ENCODE peak calls at places on chromosomes 7 and 10, in five cellular contexts. H is GM23338, N is GM12878, L is K562, P is HepG2. X is an unnamed sample.

GRCh38 chr7:105439174-105439893 is 50.6 kb upstream of the SRPK2 start:
- DNase-seq in H (no peak), N (no peak), L (peak), P (peak), X (peak)

GRCh38 chr10:76430330-76430729 is 998.9 kb downstream of the LRMDA start:
- DNase-seq in H (no peak), N (no peak), L (no peak), P (no peak), X (no peak)

GRCh38 chr10:34184901-34185386 is 630.2 kb downstream of the PARD3 start:
- DNase-seq in H (no peak), N (no peak), L (no peak), P (peak), X (no peak)

GRCh38 chr7:33108591-33108930 is 643 bp downstream of the RP9 start:
- DNase-seq in H (peak), N (no peak), L (no peak), P (no peak), X (no peak)

GRCh38 chr7:674454-675410 is 51.8 kb upstream of the DNAAF5 start:
- DNase-seq in H (no peak), N (no peak), L (no peak), P (no peak), X (no peak)

GRCh38 chr10:61438141-61438984 is 14.8 kb downstream of the TMEM26 start:
- DNase-seq in H (no peak), N (no peak), L (no peak), P (no peak), X (no peak)

GRCh38 chr10:12391191-12391590 is 41.8 kb downstream of the CAMK1D start:
- DNase-seq in H (no peak), N (no peak), L (no peak), P (no peak), X (no peak)

GRCh38 chr7:43646603-43647313 is 63.9 kb downstream of the STK17A start:
- DNase-seq in H (peak), N (no peak), L (no peak), P (no peak), X (no peak)

GRCh38 chr7:145696071-145696470 is 420.5 kb upstream of the CNTNAP2 start:
- DNase-seq in H (no peak), N (no peak), L (no peak), P (no peak), X (no peak)

GRCh38 chr10:89535185-89536012 is at the start of gene SLC16A12:
- DNase-seq in H (peak), N (no peak), L (no peak), P (no peak), X (no peak)

GRCh38 chr7:38630720-38631673 is at the start of gene AMPH:
- DNase-seq in H (peak), N (no peak), L (peak), P (no peak), X (peak)
- TF ChIP-seq JUNB in H (no peak), N (no peak), L (no peak), P (no peak), X (no peak)

DNA sequence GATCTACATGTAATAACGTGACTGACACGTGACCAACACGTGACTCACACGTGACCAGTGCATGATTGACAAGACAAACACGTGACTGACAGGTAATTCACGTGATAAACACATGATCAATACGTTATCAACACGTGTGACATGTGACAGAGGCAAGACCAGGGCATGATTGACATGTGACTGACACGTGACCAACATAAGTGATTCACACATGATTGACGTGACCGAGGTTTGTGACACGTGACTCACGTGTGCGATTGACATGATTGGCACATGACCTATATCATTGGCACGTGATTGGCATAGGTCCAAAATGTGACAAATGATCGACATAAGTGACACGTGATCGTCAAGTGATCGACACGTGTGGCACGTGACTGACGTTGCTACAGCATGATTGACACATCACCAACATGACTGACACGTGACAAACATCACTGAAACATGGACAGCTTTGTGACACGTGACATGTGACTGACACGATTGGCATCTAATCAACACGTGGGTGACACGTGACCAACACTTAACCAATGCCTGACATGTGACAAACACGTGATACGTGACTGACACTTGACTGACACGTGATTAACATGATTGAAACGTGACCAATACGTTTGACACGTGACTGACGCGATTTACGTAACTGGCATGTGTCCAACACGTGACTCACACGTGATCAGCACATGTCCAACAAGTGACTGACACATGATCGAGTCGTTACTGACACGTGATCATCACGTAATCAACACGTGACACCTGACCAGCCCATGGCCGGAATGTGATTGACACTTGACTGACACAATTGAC is 22.9 kb downstream of the CRPPA start:
- DNase-seq in H (no peak), N (no peak), L (no peak), P (no peak), X (no peak)
- TF ChIP-seq JUNB in H (no peak), N (no peak), L (no peak), P (no peak), X (no peak)

DNA sequence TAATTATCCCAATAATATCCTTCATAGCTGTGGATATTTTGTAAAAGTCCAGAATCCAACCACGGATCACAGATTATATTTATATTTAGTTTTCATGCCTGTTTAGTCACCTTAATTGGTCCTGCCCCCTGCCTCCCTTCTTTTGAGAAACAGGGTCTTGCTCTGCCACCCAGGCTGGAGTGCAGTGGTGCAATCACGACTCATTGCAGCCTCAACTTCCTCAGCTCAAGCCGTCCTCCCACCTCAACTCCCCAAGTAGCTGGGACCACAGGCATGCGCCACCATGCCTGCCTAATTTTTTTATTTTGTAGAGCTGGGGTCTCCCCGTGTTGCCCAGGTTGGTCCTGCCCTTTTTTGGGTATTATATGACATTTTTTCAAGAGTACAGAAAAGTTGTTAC is 129.4 kb downstream of the KAT6B start:
- DNase-seq in H (no peak), N (no peak), L (no peak), P (no peak), X (no peak)
- TF ChIP-seq JUNB in H (no peak), N (no peak), L (no peak), P (no peak), X (no peak)

GRCh38 chr10:73819513-73820093 is 8.2 kb upstream of the NDST2 start:
- DNase-seq in H (peak), N (no peak), L (no peak), P (no peak), X (no peak)

GRCh38 chr10:73819025-73819424 is 7.6 kb upstream of the NDST2 start:
- DNase-seq in H (no peak), N (no peak), L (no peak), P (no peak), X (no peak)

GRCh38 chr10:73824146-73824725 is 12.8 kb upstream of the NDST2 start:
- DNase-seq in H (no peak), N (no peak), L (no peak), P (no peak), X (no peak)

GRCh38 chr10:73827346-73828089 is 16.1 kb upstream of the NDST2 start:
- DNase-seq in H (no peak), N (no peak), L (no peak), P (no peak), X (no peak)

DNA sequence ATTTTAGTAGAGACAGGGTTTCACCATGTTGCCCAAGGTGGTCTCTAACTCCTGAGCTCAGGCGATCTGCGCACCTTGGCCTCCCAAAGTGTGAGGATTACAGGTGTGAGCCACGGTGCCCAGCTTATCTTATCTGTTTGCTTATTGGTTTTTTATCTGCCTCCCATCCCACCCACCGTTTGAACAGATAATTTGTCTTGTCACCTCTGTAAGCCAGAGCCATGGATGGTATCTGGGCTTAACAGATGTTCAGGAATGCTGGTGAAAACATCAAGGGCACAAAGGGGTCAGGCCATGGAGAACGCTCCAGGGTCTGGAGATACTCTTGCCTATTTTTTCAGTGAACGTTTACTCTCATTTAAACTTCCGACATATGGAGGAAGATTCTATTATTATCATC is 12.0 kb upstream of the NDST2 start:
- DNase-seq in H (no peak), N (no peak), L (no peak), P (no peak), X (no peak)
- TF ChIP-seq JUNB in H (no peak), N (no peak), L (no peak), P (no peak), X (no peak)

GRCh38 chr10:100359529-100360150 is 12.6 kb downstream of the SCD start:
- DNase-seq in H (no peak), N (no peak), L (no peak), P (peak), X (no peak)
- TF ChIP-seq JUNB in H (no peak), N (no peak), L (no peak), P (no peak), X (no peak)

DNA sequence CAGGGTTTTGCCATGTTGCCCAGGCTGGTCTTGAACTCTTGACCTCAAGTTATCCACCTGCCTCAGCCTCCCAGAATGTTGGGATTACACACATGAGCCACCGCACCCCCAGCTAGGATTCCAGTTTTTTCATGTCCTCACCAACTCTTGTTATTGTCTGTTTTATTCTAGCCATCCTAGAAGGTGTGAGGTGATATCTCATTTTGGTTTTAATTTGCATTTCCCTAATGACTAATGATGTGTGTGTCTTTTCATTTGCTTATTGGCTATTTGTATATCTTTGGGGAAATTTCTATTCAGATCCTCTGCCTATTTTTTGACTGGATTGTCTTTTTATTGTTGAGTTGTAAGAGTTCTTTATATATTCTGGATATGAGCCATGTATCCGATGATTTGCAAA is 59.2 kb upstream of the ZMIZ2 start:
- DNase-seq in H (no peak), N (no peak), L (no peak), P (no peak), X (no peak)
- TF ChIP-seq JUNB in H (no peak), N (no peak), L (no peak), P (no peak), X (no peak)